ENCODE peak calls at places on chromosomes 2 and 18, in six cellular contexts. Q is epithelial cell of esophagus, D is OCI-LY7, K is GM13976, X is AG04450, F is heart right ventricle. C is an unnamed sample.

GRCh38 chr18:41849632-41850031 is 105.4 kb upstream of the PIK3C3 start:
- DNase-seq in Q (no peak), D (no peak), K (no peak), X (no peak), F (no peak), C (no peak)

GRCh38 chr2:48852938-48853337 is 97.4 kb upstream of the LHCGR start:
- DNase-seq in Q (no peak), D (no peak), K (no peak), X (peak), F (no peak), C (no peak)

GRCh38 chr18:67386028-67386427 is 130.5 kb downstream of the DSEL start:
- DNase-seq in Q (no peak), D (no peak), K (no peak), X (no peak), F (no peak), C (no peak)

GRCh38 chr2:100242416-100242815 is 79.9 kb downstream of the LONRF2 start:
- DNase-seq in Q (no peak), D (no peak), K (peak), X (peak), F (no peak), C (no peak)

GRCh38 chr18:51653507-51654213 is 456.2 kb upstream of the MEX3C start:
- DNase-seq in Q (no peak), D (no peak), K (no peak), X (no peak), F (no peak), C (no peak)

GRCh38 chr2:73035899-73036778 is 35.4 kb downstream of the SFXN5 start:
- DNase-seq in Q (no peak), D (peak), K (no peak), X (no peak), F (no peak), C (no peak)

GRCh38 chr2:191566347-191566746 is 111.6 kb upstream of the NABP1 start:
- DNase-seq in Q (peak), D (peak), K (peak), X (peak), F (peak), C (no peak)

GRCh38 chr2:234952270-234953115 is 676 bp downstream of the SH3BP4 start:
- DNase-seq in Q (no peak), D (no peak), K (no peak), X (no peak), F (peak), C (no peak)

GRCh38 chr18:7579923-7580542 is 12.9 kb downstream of the PTPRM start:
- DNase-seq in Q (no peak), D (no peak), K (no peak), X (no peak), F (no peak), C (no peak)

GRCh38 chr2:227819398-227819697 is 5.7 kb downstream of the CCL20 start:
- DNase-seq in Q (no peak), D (no peak), K (no peak), X (no peak), F (no peak), C (no peak)

GRCh38 chr2:201644001-201644400 is 698 bp upstream of the TMEM237 start:
- DNase-seq in Q (peak), D (no peak), K (no peak), X (no peak), F (peak), C (no peak)

GRCh38 chr18:11176416-11176815 is 27.0 kb upstream of the PIEZO2 start:
- DNase-seq in Q (no peak), D (no peak), K (no peak), X (peak), F (no peak), C (no peak)

GRCh38 chr18:59712311-59712710 is 15.1 kb upstream of the CCBE1 start:
- DNase-seq in Q (no peak), D (no peak), K (no peak), X (no peak), F (no peak), C (no peak)

GRCh38 chr2:37631292-37631691 is 40.1 kb downstream of the CDC42EP3 start:
- DNase-seq in Q (no peak), D (no peak), K (no peak), X (no peak), F (no peak), C (no peak)

GRCh38 chr2:114754907-114755563 is 312.6 kb downstream of the DPP10 start:
- DNase-seq in Q (peak), D (no peak), K (no peak), X (no peak), F (no peak), C (no peak)

GRCh38 chr18:52409732-52410131 is 69.7 kb downstream of the DCC start:
- DNase-seq in Q (peak), D (no peak), K (peak), X (no peak), F (no peak), C (no peak)

GRCh38 chr2:102355526-102356380 is at the start of gene IL18R1:
- DNase-seq in Q (peak), D (peak), K (peak), X (peak), F (peak), C (peak)

GRCh38 chr2:174750923-174751441 is 13.3 kb downstream of the CHRNA1 start:
- DNase-seq in Q (no peak), D (peak), K (no peak), X (no peak), F (no peak), C (no peak)

GRCh38 chr18:26457611-26458350 is 90.6 kb downstream of the KCTD1 start:
- DNase-seq in Q (no peak), D (no peak), K (no peak), X (no peak), F (no peak), C (no peak)

GRCh38 chr18:23227729-23228075 is 92.4 kb downstream of the CABLES1 start:
- DNase-seq in Q (no peak), D (peak), K (no peak), X (no peak), F (no peak), C (no peak)

DNA sequence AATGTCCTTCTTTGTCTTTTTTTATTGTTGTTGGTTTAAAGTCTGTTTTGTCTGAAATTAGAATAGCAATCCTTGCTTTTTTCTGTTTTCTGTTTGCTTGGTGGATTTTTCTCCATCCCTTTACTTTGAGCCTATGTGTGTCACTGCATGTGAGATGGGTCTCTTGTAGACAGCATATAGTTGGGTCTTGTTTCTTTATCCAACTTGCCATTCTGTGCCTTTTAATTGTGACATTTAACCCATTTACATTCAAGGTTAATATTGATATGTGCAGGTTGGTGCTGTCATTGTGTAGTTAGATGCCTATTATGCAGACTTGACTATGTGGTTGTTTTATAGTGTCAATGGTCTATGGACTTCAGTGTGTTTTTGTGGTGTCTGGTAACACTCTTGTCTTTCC is 197.5 kb upstream of the FN1 start:
- DNase-seq in Q (no peak), D (no peak), K (no peak), X (no peak), F (no peak), C (no peak)
- TF ChIP-seq CTCF in Q (no peak), D (no peak), K (no peak), X (no peak), F (no peak), C (no peak)

DNA sequence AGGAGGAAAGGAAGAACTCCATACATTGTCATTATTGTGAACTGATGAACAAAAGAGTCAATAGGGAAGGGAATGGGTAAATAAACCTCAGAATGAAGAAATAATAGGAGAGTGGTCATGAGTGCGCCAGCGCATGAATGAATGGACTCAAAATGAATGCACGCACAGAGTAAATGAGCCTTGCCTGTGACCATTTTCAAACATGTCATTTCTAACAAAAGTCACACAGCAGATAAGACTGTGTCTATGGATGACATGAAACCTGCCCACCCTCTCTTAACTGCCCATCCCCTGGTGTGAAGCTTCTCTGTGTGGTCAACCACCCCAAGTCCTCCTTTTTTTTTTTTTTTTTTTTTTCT is 121.1 kb upstream of the TEX51 start:
- DNase-seq in Q (no peak), D (no peak), K (no peak), X (no peak), F (no peak), C (no peak)
- TF ChIP-seq CTCF in Q (no peak), D (peak), K (no peak), X (no peak), F (peak), C (no peak)

GRCh38 chr2:105344704-105345345 is 7.5 kb downstream of the C2orf49 start:
- DNase-seq in Q (peak), D (peak), K (no peak), X (no peak), F (no peak), C (no peak)
- TF ChIP-seq CTCF in Q (peak), D (peak), K (no peak), X (peak), F (peak), C (peak)

DNA sequence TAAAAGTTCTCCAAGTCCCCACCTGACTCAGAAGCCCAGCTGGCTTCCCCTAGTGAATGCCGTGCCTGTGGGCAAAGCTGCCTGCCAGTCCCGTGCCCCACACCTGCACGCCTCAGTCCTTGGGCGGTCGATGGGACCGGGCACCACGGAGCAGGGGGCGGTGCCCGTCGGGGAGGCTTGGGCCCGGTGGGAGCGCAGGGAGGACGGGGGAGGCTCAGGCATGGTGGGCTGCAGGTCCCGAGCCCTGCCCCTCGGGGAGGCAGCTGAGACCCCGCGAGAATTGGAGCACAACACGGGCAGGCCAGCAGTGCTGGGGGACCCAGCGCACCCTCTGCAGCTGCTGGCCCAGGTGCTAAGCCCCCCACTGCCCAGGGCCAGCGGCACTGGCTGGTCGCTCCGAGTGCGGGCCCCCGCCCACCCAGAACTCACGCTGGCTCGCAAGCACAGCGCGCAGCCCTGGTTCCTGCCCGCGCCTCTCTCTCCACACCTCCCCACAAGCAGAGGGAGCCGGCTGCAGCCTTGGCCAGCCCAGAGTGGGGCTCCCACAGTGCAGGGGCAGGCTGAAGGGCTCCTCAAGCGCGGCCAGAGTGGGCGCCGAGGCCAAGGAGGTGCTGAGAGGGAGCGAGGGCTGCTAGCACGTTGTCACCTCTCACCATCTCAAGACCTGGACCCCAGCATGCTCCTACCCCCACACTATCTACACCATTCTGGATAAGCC is 215.5 kb downstream of the TNS1 start:
- DNase-seq in Q (no peak), D (no peak), K (no peak), X (no peak), F (no peak), C (no peak)
- TF ChIP-seq CTCF in Q (no peak), D (no peak), K (no peak), X (no peak), F (no peak), C (no peak)

DNA sequence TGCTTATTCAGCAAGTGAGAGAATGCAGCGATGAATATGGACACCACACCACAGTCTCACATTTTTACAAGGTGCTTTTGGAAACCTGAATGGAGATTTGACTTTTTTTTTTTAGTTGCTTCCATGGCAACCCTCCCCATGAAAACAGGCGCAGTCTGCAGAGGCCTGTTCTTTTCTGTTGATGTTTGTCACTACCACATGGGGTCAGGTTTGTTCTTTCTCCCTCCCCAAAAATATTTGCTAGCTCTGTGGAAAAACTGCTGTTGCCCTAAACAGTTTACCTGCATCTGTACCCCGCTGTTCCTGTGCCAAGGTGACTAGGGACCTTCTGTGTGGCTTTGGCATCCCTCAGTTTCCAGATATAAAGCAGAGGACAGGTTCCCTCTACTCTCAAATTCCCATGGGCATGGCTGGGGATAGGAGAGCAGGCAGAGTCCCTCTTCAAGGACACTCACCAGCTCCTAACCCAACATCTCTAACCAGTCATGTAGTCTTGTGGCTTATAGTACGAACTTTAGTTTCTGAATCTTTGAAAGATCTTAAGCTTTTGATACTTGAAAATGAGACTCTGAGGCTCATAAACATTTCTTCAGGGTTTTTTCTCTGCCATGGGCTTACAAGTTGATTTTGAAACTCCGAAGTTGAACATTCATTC is 14.7 kb upstream of the MAPRE2 start:
- DNase-seq in Q (no peak), D (peak), K (no peak), X (no peak), F (no peak), C (no peak)
- TF ChIP-seq CTCF in Q (no peak), D (peak), K (peak), X (peak), F (peak), C (no peak)

DNA sequence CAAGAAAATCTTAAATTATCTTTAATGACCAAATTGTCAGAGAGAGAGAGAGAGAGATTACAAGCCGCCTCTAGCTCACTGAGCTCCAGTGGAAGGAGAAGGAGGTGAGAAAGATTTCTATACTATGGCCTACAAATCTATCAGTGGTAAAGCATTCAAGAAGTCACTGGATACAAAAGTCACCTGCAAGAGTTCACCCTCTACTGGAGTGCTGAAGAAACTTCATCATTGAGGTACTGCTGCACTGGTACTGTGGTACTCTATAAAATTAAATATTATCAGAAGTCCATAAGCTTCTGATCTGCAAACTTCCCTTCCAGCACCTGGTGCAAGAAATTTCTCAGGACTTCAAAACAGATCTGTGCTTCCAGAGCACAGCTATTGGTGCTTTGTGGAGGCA is 48.3 kb upstream of the AGPS start:
- DNase-seq in Q (no peak), D (no peak), K (no peak), X (no peak), F (no peak), C (no peak)
- TF ChIP-seq CTCF in Q (peak), D (peak), K (no peak), X (no peak), F (no peak), C (no peak)

GRCh38 chr2:209331291-209331844 is 92.5 kb upstream of the MAP2 start:
- DNase-seq in Q (peak), D (peak), K (no peak), X (no peak), F (no peak), C (no peak)
- TF ChIP-seq CTCF in Q (peak), D (peak), K (no peak), X (no peak), F (peak), C (peak)